ENCODE peak calls at places on chromosomes 7 and 10, in six cellular contexts. M is spleen, H is body of pancreas, I is heart left ventricle, G is testis, F is ovary. R is an unnamed sample. For H3K27me3, the result is how much of the 10 kb centered on the place peaks cover.

GRCh38 chr7:107162466-107162865 is 6.3 kb upstream of the HBP1 start:
- DNase-seq in M (no peak), H (no peak), F (no peak), I (no peak), G (no peak), R (no peak)

GRCh38 chr10:85642082-85642420 is 724.5 kb downstream of the GRID1 start:
- DNase-seq in H (no peak), M (no peak), G (no peak), I (no peak), F (no peak), R (no peak)

GRCh38 chr10:98097175-98097574 is 37.3 kb upstream of the R3HCC1L start:
- DNase-seq in I (no peak), F (no peak), H (no peak), G (no peak), M (no peak), R (no peak)

GRCh38 chr7:155738652-155739537 is 73.4 kb downstream of the SHH start:
- DNase-seq in G (peak), H (peak), I (peak), F (peak), M (peak), R (peak)

GRCh38 chr7:69882269-69882668 is 284.0 kb downstream of the AUTS2 start:
- DNase-seq in G (no peak), F (no peak), H (no peak), I (no peak), M (no peak), R (no peak)

GRCh38 chr10:6607187-6607586 is 27.1 kb upstream of the PRKCQ start:
- DNase-seq in H (no peak), M (no peak), F (no peak), G (no peak), I (no peak), R (no peak)

GRCh38 chr10:9608592-9608991 is 1409.1 kb upstream of the CELF2 start:
- DNase-seq in I (no peak), M (no peak), H (no peak), F (no peak), G (no peak), R (no peak)

GRCh38 chr10:130696870-130697269 is 560.7 kb downstream of the GLRX3 start:
- DNase-seq in I (no peak), M (no peak), F (no peak), G (no peak), H (no peak), R (no peak)

GRCh38 chr10:43437141-43437860 is 390 bp downstream of the ZNF487 start:
- DNase-seq in H (no peak), G (no peak), M (no peak), I (no peak), F (no peak), R (no peak)

GRCh38 chr7:64639267-64640001 is 26.5 kb upstream of the ZNF107 start:
- DNase-seq in H (no peak), I (no peak), F (no peak), G (no peak), M (no peak), R (no peak)

GRCh38 chr10:61898435-61898778 is 3.1 kb upstream of the ARID5B start:
- DNase-seq in G (no peak), H (no peak), M (no peak), F (no peak), I (no peak), R (no peak)

GRCh38 chr10:7045891-7046599 is 364.8 kb downstream of the SFMBT2 start:
- DNase-seq in F (no peak), G (no peak), I (no peak), H (peak), M (no peak), R (peak)

GRCh38 chr10:30813872-30814471 is 184.4 kb upstream of the LYZL2 start:
- DNase-seq in H (no peak), I (no peak), F (no peak), G (no peak), M (no peak), R (no peak)

GRCh38 chr10:30811665-30812017 is 182.1 kb upstream of the LYZL2 start:
- DNase-seq in M (no peak), I (no peak), F (no peak), G (no peak), H (peak), R (no peak)

GRCh38 chr10:30816144-30816811 is 186.7 kb upstream of the LYZL2 start:
- DNase-seq in G (no peak), I (no peak), H (no peak), M (no peak), F (no peak), R (no peak)

GRCh38 chr10:30810416-30810815 is 180.9 kb upstream of the LYZL2 start:
- DNase-seq in I (no peak), G (no peak), F (no peak), M (no peak), H (no peak), R (no peak)

DNA sequence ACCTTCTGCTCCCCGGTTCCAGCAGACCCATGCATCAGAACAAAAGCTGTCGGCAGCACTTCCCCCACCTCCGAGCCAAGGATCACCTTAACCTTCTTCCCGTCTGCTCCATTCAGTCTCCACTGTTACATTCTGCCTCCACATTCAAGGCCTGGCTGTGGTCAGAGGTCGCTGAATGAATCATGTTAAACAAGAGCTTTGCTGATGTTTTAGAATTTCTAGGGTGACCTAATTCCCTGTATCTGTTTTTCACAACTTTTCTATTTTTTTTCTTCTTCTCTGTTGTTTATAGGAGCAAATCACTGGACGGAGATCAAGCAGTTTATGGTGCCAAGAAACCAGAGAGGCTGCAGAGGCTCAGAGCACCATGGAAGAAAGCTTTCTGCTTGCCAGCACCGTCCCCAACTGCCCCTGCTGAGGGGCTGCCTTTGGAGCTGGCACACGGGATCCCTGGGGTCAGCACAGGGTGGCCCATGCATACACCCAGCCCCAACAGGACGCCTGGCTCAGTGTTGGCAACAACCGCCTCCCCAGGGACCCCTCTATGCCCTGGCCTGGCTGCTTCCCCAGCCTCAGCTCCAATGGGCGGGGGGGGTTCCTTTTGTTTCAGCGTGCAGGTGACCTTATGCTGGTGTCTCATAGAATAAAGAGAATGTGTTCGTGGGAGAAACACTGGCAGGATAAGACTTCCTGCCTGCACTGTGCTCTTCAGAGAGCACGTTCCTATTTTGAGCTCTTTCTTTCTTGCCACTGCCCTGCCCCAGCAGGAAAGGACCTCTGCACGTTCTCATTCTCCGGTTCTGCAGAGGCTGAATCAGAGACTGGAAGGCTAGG is 182.7 kb upstream of the LYZL2 start:
- DNase-seq in F (peak), M (peak), I (no peak), G (peak), H (peak), R (no peak)
- H3K27ac ChIP-seq in F (peak), M (peak), I (peak), G (peak), H (peak), R (no peak)

GRCh38 chr7:158904599-158904998 is 48.2 kb downstream of the DYNC2I1 start:
- DNase-seq in M (no peak), F (no peak), G (no peak), I (no peak), H (no peak), R (no peak)
- H3K27me3 ChIP-seq in M (under half), F (under half), G (under half), I (under half), H (under half), R (under half)

GRCh38 chr7:130941322-130942210 is 207.6 kb upstream of the KLF14 start:
- DNase-seq in M (peak), I (no peak), G (peak), H (peak), F (peak), R (peak)
- TF ChIP-seq POLR2A in M (no peak), I (no peak), G (no peak), H (peak), F (peak), R (peak)

GRCh38 chr7:141663081-141663510 is 38.9 kb downstream of the DENND11 start:
- DNase-seq in G (no peak), H (peak), F (no peak), M (no peak), I (no peak), R (no peak)

GRCh38 chr7:141660259-141660658 is 41.7 kb downstream of the DENND11 start:
- DNase-seq in I (no peak), M (no peak), G (no peak), F (no peak), H (peak), R (no peak)

GRCh38 chr7:141666071-141666470 is 35.9 kb downstream of the DENND11 start:
- DNase-seq in M (no peak), F (no peak), H (no peak), G (no peak), I (no peak), R (no peak)

GRCh38 chr7:141665208-141666035 is 36.5 kb downstream of the DENND11 start:
- DNase-seq in I (no peak), M (no peak), H (no peak), G (no peak), F (no peak), R (no peak)

DNA sequence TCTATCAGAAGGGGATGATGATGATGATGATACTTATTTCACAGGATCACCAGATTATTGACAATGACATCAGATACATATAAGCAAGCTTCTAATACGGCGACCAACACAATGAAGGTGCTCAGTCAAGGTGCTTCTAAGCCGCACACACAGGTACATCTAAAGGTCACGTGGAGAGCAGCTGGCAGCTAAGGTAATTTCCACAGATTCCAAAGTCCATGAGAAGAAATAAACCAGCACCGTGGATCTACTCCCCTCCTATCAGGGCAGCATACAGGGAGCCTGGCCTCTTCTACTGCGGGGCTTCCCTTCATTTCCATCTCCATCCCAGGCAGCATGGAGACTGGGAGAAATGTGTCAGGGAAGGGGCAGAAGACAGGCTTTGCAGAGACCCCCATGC is 37.5 kb downstream of the DENND11 start:
- DNase-seq in F (no peak), G (no peak), I (no peak), H (peak), M (no peak), R (no peak)
- H3K27ac ChIP-seq in F (no peak), G (no peak), I (no peak), H (peak), M (no peak), R (no peak)

DNA sequence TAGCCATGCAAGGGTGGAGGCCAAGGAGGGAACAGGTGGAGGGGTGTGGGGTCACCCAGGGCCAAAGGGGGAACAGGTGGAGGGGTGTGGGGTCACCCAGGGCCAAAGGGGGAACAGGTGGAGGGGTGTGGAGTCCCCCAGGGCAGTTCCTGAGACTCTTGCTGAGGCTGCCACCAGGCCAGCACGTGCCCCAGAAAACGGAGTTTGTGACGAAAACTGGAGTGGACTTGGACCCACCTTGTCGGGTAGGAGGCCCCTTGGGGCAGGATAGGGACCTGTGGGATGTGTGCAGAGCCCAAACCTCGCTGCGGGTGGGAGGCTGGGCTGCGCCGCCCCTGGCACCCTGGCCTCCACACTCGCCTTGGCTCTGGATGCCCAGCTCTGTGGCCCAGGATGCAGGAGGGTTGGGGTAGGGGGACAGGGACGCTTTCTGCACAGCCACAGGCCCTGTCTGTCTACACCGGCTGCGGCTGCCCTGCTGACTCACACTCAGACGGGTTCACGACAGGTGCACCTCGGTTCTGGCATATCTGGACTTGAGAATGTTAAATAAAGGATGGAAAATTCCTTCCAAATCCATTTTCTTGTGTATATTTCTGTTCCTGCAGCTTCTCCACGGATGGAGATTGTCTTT is 562 bp upstream of the ADGRA1 start:
- DNase-seq in M (no peak), H (no peak), G (no peak), F (no peak), I (no peak), R (no peak)
- H3K27me3 ChIP-seq in M (half or more), H (under half), G (under half), F (under half), I (half or more), R (under half)

GRCh38 chr10:102461187-102462054 is 10.1 kb upstream of the C10orf95 start:
- DNase-seq in I (peak), F (peak), G (peak), H (peak), M (peak), R (peak)
- TF ChIP-seq POLR2A in I (peak), F (no peak), G (no peak), H (peak), M (no peak), R (no peak)

GRCh38 chr7:27116962-27117686 is 13.4 kb downstream of the HOXA4 start:
- DNase-seq in F (no peak), M (no peak), I (no peak), H (no peak), G (no peak), R (no peak)
- H3K27ac ChIP-seq in F (peak), M (peak), I (no peak), H (no peak), G (no peak), R (peak)

GRCh38 chr10:34809796-34810195 is 5.3 kb downstream of the PARD3 start:
- DNase-seq in H (no peak), F (no peak), I (no peak), G (no peak), M (no peak), R (no peak)
- H3K27me3 ChIP-seq in H (under half), F (under half), I (under half), G (under half), M (under half), R (under half)

GRCh38 chr10:33005322-33006282 is 47.6 kb upstream of the ITGB1 start:
- DNase-seq in M (peak), I (peak), G (peak), H (peak), F (peak), R (peak)
- TF ChIP-seq POLR2A in M (no peak), I (peak), G (no peak), H (peak), F (no peak), R (no peak)